ENCODE peak calls at places on chromosomes 11 and 22, in four cellular contexts. B is astrocyte of the cerebellum, W is mammary epithelial cell, V is cardiac muscle cell. P is an unnamed sample.

GRCh38 chr11:2930705-2931415 is 1.6 kb upstream of the PHLDA2 start:
- DNase-seq in V (peak), W (peak), B (no peak), P (peak)

GRCh38 chr22:22196833-22197477 is 47.6 kb upstream of the VPREB1 start:
- DNase-seq in V (no peak), B (no peak), W (no peak), P (no peak)

GRCh38 chr11:36041988-36042606 is 98.2 kb downstream of the LDLRAD3 start:
- DNase-seq in B (no peak), V (no peak), W (no peak), P (peak)

GRCh38 chr11:15091620-15092019 is 18.2 kb downstream of the CALCB start:
- DNase-seq in V (no peak), W (no peak), B (no peak), P (peak)

GRCh38 chr11:69694781-69695180 is 9.0 kb downstream of the FGF19 start:
- DNase-seq in W (no peak), V (peak), B (no peak), P (no peak)

GRCh38 chr11:102047305-102047924 is at the start of gene CFAP300:
- DNase-seq in W (peak), V (peak), B (no peak), P (peak)

GRCh38 chr22:27377501-27377900 is 424.1 kb downstream of the MN1 start:
- DNase-seq in V (no peak), W (no peak), B (no peak), P (peak)

GRCh38 chr22:19886605-19887250 is 32.1 kb upstream of the GNB1L start:
- DNase-seq in B (peak), V (no peak), W (peak), P (peak)

GRCh38 chr22:49097171-49097925 is 730.3 kb downstream of the BRD1 start:
- DNase-seq in W (no peak), V (no peak), B (no peak), P (no peak)

GRCh38 chr11:116603783-116604323 is 168.9 kb downstream of the BUD13 start:
- DNase-seq in W (no peak), B (no peak), V (no peak), P (no peak)

GRCh38 chr11:2090172-2091111 is 48.7 kb downstream of the IGF2 start:
- DNase-seq in B (no peak), W (no peak), V (no peak), P (no peak)

GRCh38 chr11:7495997-7496545 is 10.8 kb downstream of the OLFML1 start:
- DNase-seq in V (no peak), W (no peak), B (no peak), P (peak)

GRCh38 chr11:27217948-27218410 is 145.0 kb downstream of the CCDC34 start:
- DNase-seq in W (peak), B (peak), V (no peak), P (peak)

GRCh38 chr22:19842386-19843106 is 12.1 kb downstream of the GNB1L start:
- DNase-seq in W (no peak), B (no peak), V (no peak), P (no peak)

GRCh38 chr11:74157169-74157568 is 13.6 kb downstream of the C2CD3 start:
- DNase-seq in W (peak), V (no peak), B (no peak), P (peak)

GRCh38 chr11:97461934-97462333 is 1072.1 kb downstream of the JRKL start:
- DNase-seq in W (no peak), V (no peak), B (no peak), P (no peak)

DNA sequence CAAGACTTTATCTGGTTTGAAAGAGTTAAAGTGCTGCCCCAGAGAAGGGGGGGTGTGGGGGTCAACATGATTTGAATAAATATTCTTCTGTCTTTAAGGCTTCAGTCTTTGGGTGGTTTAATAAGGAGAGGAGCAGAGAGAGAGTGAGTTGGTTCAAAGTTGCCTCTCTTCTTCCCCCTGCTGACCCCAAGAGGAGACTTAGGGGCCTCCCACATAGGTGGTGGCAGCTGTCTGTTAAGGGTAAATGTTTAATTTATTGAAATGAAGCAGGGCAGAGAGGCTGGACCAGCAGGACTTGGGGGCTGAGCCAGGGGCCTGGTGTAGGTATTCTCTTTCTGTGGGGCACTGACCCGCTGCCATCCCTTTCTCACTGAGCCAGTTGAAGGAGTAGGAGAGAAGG is 5.5 kb downstream of the POU2F3 start:
- DNase-seq in W (no peak), B (no peak), V (no peak), P (no peak)
- TF ChIP-seq CTCF in W (no peak), B (no peak), V (no peak), P (no peak)

DNA sequence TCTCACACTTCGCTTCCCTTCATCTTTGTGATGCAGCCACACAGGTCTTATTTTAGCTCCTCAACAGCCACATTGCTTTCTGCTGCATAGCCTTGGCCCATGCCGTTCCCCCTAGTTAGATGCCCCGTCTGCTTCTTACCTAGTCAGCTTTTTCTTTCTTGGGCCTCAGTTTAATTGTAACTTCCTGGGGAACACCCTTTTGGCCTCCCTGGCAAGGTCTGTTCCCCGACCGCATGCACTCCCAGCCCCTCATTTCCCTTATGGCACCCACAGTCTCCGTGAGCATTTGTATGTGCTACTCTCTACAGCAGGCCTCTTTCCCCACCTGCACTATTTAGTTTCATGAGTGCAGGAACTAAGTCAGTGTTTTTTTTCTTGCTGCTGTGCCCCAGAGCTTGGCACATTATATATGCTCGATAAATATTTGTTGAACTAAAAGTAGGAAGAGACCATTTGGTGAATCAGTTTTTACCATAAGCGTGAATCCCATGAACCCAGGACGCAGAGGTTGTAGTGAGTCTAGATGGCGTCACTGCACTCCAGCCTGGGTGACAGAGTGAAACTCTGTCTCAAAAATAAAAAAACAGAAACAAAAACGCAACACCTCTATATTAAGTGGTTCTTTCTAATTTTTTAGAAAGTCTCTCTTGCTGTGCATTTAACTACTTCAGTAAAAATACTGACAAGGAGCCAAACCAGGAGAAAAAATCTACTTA is 38.5 kb downstream of the TNRC6B start:
- DNase-seq in V (no peak), W (no peak), B (no peak), P (no peak)
- H3K4me3 ChIP-seq in V (no peak), W (no peak), B (no peak), P (no peak)

DNA sequence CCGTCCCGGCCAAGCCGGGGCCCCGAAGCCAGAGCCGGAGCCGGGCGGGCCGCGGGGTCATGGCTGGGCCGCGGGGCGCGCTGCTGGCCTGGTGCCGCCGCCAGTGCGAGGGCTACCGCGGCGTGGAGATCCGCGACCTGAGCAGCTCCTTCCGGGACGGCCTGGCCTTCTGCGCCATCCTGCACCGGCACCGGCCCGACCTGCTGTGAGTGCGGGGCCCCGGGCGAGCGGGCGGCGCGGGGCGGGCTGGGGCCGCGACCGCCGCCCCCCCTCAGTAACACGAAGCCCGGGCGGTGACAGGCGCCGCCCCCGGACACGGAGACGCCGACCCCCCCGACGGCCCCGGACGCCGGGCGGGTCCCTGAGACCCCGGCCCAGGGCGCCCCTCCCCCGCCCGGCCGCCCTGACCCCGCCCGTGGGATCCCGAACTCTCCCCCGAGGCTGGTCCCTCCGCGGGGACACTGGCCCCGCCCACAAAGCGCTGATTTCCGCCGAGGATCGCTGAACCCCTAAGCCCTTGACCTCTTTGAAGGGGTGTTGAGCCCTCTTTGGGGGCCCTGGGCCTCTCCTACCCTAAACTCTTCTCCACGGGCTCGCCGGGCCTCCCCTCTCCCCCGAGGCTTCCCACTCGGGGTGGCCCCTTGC is 389 bp downstream of the MICALL1 start:
- DNase-seq in V (peak), B (no peak), W (no peak), P (no peak)
- TF ChIP-seq CTCF in V (no peak), B (no peak), W (no peak), P (no peak)

DNA sequence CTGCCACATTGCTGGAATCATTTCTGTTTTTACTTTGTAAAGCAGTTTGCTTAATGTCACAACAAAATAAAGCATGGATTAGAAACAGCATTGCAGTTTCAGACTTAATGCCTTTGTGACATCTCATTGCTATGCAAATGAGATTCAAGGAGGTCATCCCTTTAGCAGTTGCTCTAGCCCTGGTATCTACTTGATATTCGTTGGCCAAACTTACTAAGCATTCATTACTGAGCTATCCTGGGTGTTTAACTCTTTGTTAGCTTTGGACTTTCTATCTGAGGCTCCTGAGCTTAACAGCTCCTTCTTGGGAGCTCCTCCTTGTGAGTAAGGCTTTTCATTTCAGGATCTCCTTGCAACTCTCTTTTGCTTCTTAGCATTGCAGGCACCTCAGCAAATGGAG is 16.3 kb downstream of the FAT3 start:
- DNase-seq in V (no peak), B (no peak), W (no peak), P (no peak)
- H3K4me3 ChIP-seq in V (no peak), B (no peak), W (no peak), P (no peak)

DNA sequence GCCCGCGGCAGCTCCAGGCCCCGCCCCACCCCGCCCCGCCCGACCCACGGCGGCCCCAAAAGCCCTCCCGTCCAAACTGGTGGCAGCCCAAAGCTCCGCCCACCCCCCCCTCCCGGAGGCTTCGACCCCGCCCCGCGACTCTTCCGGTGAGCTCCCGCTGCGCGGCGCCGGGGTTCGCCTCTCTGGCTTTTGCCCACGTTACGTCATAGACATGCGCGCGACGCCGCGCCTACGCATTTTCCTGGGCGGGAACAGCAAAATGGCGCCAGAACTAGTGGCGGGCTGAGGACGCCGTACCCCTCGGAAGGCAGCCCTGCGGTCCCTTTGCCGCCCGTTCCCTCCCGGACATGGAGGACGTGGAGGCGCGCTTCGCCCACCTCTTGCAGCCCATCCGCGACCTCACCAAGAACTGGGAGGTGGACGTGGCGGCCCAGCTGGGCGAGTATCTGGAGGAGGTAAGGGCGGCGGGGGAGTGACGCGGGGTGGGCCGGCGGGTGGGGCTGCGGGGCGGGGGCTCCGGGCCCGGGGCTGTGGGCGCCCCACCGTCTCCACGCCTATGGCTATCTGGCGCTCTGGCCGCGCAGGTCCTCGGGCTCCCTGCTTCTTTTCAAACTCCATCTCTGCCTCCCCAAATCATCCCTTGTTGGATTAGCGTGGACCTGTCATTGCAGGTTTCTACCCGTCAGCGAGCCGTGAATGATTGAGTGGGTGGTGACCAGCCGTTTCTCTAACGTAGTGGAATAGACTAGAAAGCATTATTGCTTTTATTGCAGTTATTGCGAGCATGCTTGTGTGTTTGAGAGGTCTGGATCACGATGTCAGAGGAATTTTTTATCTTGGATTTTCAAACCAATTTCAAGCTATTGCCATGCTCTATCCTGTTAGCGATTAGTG is at the start of gene NCAPH2:
- DNase-seq in B (peak), V (no peak), W (peak), P (peak)
- TF ChIP-seq CTCF in B (no peak), V (no peak), W (no peak), P (no peak)